ENCODE peak calls at places on chromosomes 3 and 15, in nine cellular contexts. D is PC-3; J is cardiac muscle cell; F is ascending aorta; U is SK-N-SH; I is fibroblast of lung; P is CD8-positive, alpha-beta T cell; L is upper lobe of right lung; N is fibroblast of the aortic adventitia. Q is an unnamed sample.

GRCh38 chr3:114624676-114625181 is 330.9 kb downstream of the TIGIT start:
- DNase-seq in D (peak), J (no peak), F (peak), U (peak), I (peak), P (no peak), L (peak), N (peak), Q (peak)

GRCh38 chr3:23068016-23068728 is 135.0 kb upstream of the UBE2E2 start:
- DNase-seq in D (no peak), J (no peak), F (no peak), U (no peak), I (no peak), P (no peak), L (no peak), N (no peak), Q (no peak)

GRCh38 chr3:70829101-70829500 is 516.7 kb upstream of the MDFIC2 start:
- DNase-seq in D (no peak), J (no peak), F (peak), U (no peak), I (peak), P (no peak), L (no peak), N (peak), Q (no peak)

GRCh38 chr15:69697913-69698312 is 245.3 kb downstream of the RPLP1 start:
- DNase-seq in D (no peak), J (peak), F (no peak), U (peak), I (no peak), P (no peak), L (no peak), N (no peak), Q (no peak)

GRCh38 chr3:43106293-43106628 is 382 bp upstream of the POMGNT2 start:
- DNase-seq in D (no peak), J (no peak), F (no peak), U (no peak), I (no peak), P (no peak), L (no peak), N (no peak), Q (no peak)

GRCh38 chr15:70708839-70709238 is 54.5 kb downstream of the UACA start:
- DNase-seq in D (no peak), J (no peak), F (no peak), U (no peak), I (no peak), P (no peak), L (no peak), N (no peak), Q (no peak)

GRCh38 chr15:37789392-37789776 is 145.1 kb upstream of the TMCO5A start:
- DNase-seq in D (no peak), J (no peak), F (no peak), U (no peak), I (no peak), P (no peak), L (no peak), N (no peak), Q (no peak)

GRCh38 chr3:66763294-66763693 is 234.8 kb upstream of the KBTBD8 start:
- DNase-seq in D (peak), J (no peak), F (no peak), U (no peak), I (peak), P (no peak), L (no peak), N (peak), Q (peak)

GRCh38 chr3:171192176-171192854 is 165.8 kb upstream of the SLC2A2 start:
- DNase-seq in D (peak), J (no peak), F (no peak), U (no peak), I (peak), P (no peak), L (no peak), N (peak), Q (no peak)

GRCh38 chr15:68145706-68146105 is 59.4 kb downstream of the CALML4 start:
- DNase-seq in D (no peak), J (no peak), F (no peak), U (no peak), I (no peak), P (no peak), L (no peak), N (peak), Q (no peak)

GRCh38 chr15:56242576-56243116 is 1.0 kb downstream of the RFX7 start:
- DNase-seq in D (no peak), J (no peak), F (no peak), U (no peak), I (peak), P (no peak), L (no peak), N (no peak), Q (no peak)

GRCh38 chr3:44198265-44198956 is 43.3 kb upstream of the TOPAZ1 start:
- DNase-seq in D (peak), J (peak), F (peak), U (peak), I (peak), P (peak), L (no peak), N (peak), Q (peak)

GRCh38 chr3:152472606-152472954 is 203.9 kb downstream of the MBNL1 start:
- DNase-seq in D (no peak), J (no peak), F (no peak), U (no peak), I (no peak), P (no peak), L (no peak), N (no peak), Q (no peak)
- H3K4me3 ChIP-seq in D (no peak), J (no peak), F (no peak), U (no peak), I (no peak), P (peak), L (no peak), N (no peak), Q (no peak)

GRCh38 chr3:57948080-57948671 is 60.0 kb upstream of the FLNB start:
- DNase-seq in D (no peak), J (no peak), F (no peak), U (no peak), I (no peak), P (no peak), L (no peak), N (no peak), Q (peak)

GRCh38 chr3:57949344-57949743 is 58.9 kb upstream of the FLNB start:
- DNase-seq in D (no peak), J (no peak), F (no peak), U (no peak), I (no peak), P (no peak), L (peak), N (no peak), Q (no peak)

GRCh38 chr3:57948782-57949242 is 59.4 kb upstream of the FLNB start:
- DNase-seq in D (no peak), J (no peak), F (no peak), U (no peak), I (no peak), P (no peak), L (no peak), N (no peak), Q (peak)

GRCh38 chr3:57951106-57951882 is 56.9 kb upstream of the FLNB start:
- DNase-seq in D (peak), J (peak), F (peak), U (peak), I (peak), P (no peak), L (peak), N (peak), Q (peak)

GRCh38 chr3:57949779-57950618 is 58.2 kb upstream of the FLNB start:
- DNase-seq in D (peak), J (no peak), F (peak), U (no peak), I (peak), P (no peak), L (peak), N (no peak), Q (no peak)
- TF ChIP-seq CTCF in D (peak), J (peak), F (peak), U (peak), I (no peak), P (no peak), L (peak), N (peak), Q (no peak)

DNA sequence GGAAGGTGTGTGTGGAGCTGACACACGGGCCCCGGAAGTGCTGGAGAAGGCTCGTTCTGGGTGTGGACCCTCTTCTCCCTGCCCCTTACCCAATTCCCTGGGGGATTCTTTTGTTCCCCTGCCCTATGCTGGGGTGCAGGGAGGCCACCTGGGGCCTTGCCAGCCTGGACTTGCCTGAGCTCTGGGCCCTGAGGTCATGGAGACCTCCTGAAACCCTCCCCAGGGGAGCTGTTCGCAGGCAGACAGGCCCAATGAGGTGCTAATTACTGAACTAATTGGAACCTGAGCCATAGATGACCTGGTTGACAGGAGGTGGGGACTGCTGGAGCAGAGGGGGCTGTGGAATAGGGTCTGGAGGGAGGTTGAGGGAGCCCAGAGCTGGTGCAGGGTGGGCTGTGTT is 9.4 kb upstream of the C15orf39 start:
- DNase-seq in D (no peak), J (no peak), F (no peak), U (no peak), I (no peak), P (no peak), L (no peak), N (no peak), Q (no peak)
- H3K4me3 ChIP-seq in D (no peak), J (no peak), F (no peak), U (no peak), I (no peak), P (no peak), L (no peak), N (no peak), Q (no peak)

GRCh38 chr3:190055773-190056172 is 64.9 kb downstream of the P3H2 start:
- DNase-seq in D (no peak), J (no peak), F (no peak), U (no peak), I (no peak), P (no peak), L (no peak), N (no peak), Q (no peak)

GRCh38 chr3:190056795-190057194 is 63.9 kb downstream of the P3H2 start:
- DNase-seq in D (no peak), J (no peak), F (no peak), U (no peak), I (no peak), P (no peak), L (no peak), N (no peak), Q (no peak)

GRCh38 chr3:190051643-190052042 is 69.1 kb downstream of the P3H2 start:
- DNase-seq in D (no peak), J (no peak), F (no peak), U (no peak), I (no peak), P (no peak), L (no peak), N (no peak), Q (no peak)

GRCh38 chr3:190058486-190059241 is 62.0 kb downstream of the P3H2 start:
- DNase-seq in D (no peak), J (no peak), F (no peak), U (no peak), I (no peak), P (no peak), L (no peak), N (no peak), Q (no peak)

GRCh38 chr3:190053919-190054672 is 66.6 kb downstream of the P3H2 start:
- DNase-seq in D (peak), J (no peak), F (no peak), U (no peak), I (peak), P (no peak), L (no peak), N (peak), Q (no peak)
- TF ChIP-seq CTCF in D (no peak), J (peak), F (no peak), U (no peak), I (no peak), P (no peak), L (no peak), N (peak), Q (no peak)

DNA sequence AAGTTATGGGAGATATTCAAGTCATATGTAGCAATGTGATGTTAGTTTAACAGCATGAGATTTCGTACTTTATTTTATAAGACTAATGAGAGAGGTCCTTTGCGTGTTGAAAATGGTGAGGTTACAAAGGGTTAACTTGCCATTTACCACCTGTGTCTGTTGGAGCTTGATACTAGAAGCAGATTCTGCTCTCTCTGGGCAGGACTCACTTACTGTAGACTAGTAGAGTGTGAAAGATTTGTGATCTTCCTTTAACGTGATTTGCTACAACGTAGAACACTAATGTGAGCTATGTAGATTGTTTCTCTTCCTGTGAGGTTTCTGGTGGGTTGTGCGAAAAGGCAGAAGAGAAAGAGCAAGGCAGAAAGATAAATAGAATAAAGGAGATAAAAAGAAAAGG is 1.0 kb downstream of the TP63 start:
- DNase-seq in D (no peak), J (no peak), F (no peak), U (no peak), I (no peak), P (no peak), L (no peak), N (no peak), Q (no peak)
- H3K4me3 ChIP-seq in D (no peak), J (no peak), F (no peak), U (no peak), I (no peak), P (no peak), L (no peak), N (no peak), Q (no peak)

GRCh38 chr3:182904164-182904563 is 76.2 kb downstream of the DCUN1D1 start:
- DNase-seq in D (no peak), J (no peak), F (no peak), U (no peak), I (no peak), P (no peak), L (no peak), N (no peak), Q (no peak)
- TF ChIP-seq CTCF in D (peak), J (no peak), F (no peak), U (peak), I (no peak), P (no peak), L (no peak), N (no peak), Q (no peak)

GRCh38 chr3:16885948-16886683 is 1.4 kb downstream of the PLCL2 start:
- DNase-seq in D (peak), J (no peak), F (no peak), U (no peak), I (peak), P (no peak), L (no peak), N (peak), Q (no peak)

GRCh38 chr3:16887130-16887529 is 2.4 kb downstream of the PLCL2 start:
- DNase-seq in D (no peak), J (no peak), F (no peak), U (no peak), I (no peak), P (no peak), L (no peak), N (no peak), Q (no peak)

GRCh38 chr3:16890605-16891333 is 6.0 kb downstream of the PLCL2 start:
- DNase-seq in D (peak), J (peak), F (no peak), U (no peak), I (no peak), P (no peak), L (no peak), N (peak), Q (no peak)

GRCh38 chr3:16885588-16885903 is 791 bp downstream of the PLCL2 start:
- DNase-seq in D (peak), J (no peak), F (no peak), U (no peak), I (peak), P (no peak), L (no peak), N (no peak), Q (no peak)

DNA sequence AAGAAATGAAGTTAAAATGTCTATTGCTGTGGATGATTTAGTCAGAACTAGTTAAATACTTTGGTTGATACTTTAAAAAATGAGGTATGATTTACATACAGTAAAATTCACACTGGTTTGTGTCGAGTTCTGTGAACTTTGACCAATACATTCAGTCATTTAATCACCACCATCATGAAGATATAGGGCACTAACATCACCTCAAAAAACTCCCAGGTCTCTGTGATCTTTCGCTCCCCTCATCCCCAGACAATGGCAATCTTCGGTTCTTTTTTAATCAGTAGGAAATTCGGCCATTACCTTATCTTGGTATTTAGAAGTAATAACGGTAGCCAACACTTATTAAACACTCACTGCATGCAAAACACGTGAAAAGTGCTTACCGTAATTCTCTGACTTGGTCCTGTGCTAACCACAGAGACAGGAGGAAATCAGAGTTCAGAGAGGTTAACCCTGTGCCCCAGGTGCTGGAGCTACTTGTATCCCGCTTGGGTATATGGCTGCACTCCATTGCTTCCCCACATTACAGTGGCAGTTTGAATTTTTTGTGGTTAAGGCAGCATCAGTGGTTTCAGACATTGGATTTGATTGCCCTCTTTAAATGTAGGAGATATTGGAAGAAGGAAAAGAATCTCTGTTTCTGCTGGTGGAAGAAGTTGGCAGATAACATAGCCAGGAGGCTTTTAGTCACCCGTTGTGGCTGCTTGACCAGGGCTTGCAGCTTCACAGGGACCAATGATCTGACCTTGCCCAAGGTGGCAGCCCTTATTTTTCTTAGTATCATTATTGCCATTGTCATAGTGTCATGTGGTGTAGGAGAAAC is 4.2 kb downstream of the PLCL2 start:
- DNase-seq in D (peak), J (no peak), F (no peak), U (no peak), I (no peak), P (no peak), L (no peak), N (no peak), Q (no peak)
- H3K4me3 ChIP-seq in D (no peak), J (no peak), F (no peak), U (no peak), I (no peak), P (peak), L (no peak), N (peak), Q (no peak)

GRCh38 chr3:30779686-30780287 is 114.7 kb downstream of the GADL1 start:
- DNase-seq in D (peak), J (peak), F (no peak), U (peak), I (peak), P (no peak), L (no peak), N (peak), Q (no peak)
- TF ChIP-seq CTCF in D (peak), J (peak), F (peak), U (peak), I (peak), P (no peak), L (peak), N (peak), Q (no peak)

GRCh38 chr3:141050913-141051632 is at the start of gene SPSB4:
- DNase-seq in D (no peak), J (peak), F (peak), U (peak), I (peak), P (no peak), L (no peak), N (no peak), Q (no peak)
- H3K4me3 ChIP-seq in D (no peak), J (peak), F (peak), U (peak), I (peak), P (peak), L (peak), N (no peak), Q (peak)

Q was measured in lower leg skin.